ENCODE peak calls at places on chromosome 15, in eight cellular contexts. One of them, this sample, is unnamed.

GRCh38 chr15:79171320-79172031 is 80.9 kb upstream of the RASGRF1 start:
- DNase-seq in breast epithelium: no peak
- DNase-seq in natural killer cell: no peak
- DNase-seq in cardiac muscle cell: no peak
- DNase-seq in progenitor cell of endocrine pancreas: no peak
- DNase-seq in spleen: no peak
- DNase-seq in dorsolateral prefrontal cortex: no peak
- DNase-seq in GM12865: no peak
- DNase-seq in this sample: no peak

GRCh38 chr15:56640127-56640526 is 93.2 kb downstream of the ZNF280D start:
- DNase-seq in breast epithelium: no peak
- DNase-seq in natural killer cell: no peak
- DNase-seq in cardiac muscle cell: no peak
- DNase-seq in progenitor cell of endocrine pancreas: no peak
- DNase-seq in spleen: no peak
- DNase-seq in dorsolateral prefrontal cortex: no peak
- DNase-seq in GM12865: no peak
- DNase-seq in this sample: no peak

GRCh38 chr15:43317566-43318184 is 12.7 kb downstream of the LCMT2 start:
- DNase-seq in breast epithelium: no peak
- DNase-seq in natural killer cell: no peak
- DNase-seq in cardiac muscle cell: no peak
- DNase-seq in progenitor cell of endocrine pancreas: no peak
- DNase-seq in spleen: no peak
- DNase-seq in dorsolateral prefrontal cortex: no peak
- DNase-seq in GM12865: no peak
- DNase-seq in this sample: no peak

GRCh38 chr15:48566669-48567068 is 78.8 kb downstream of the FBN1 start:
- DNase-seq in breast epithelium: no peak
- DNase-seq in natural killer cell: no peak
- DNase-seq in cardiac muscle cell: peak
- DNase-seq in progenitor cell of endocrine pancreas: no peak
- DNase-seq in spleen: no peak
- DNase-seq in dorsolateral prefrontal cortex: no peak
- DNase-seq in GM12865: no peak
- DNase-seq in this sample: no peak

GRCh38 chr15:80660114-80660513 is 35.0 kb upstream of the ABHD17C start:
- DNase-seq in breast epithelium: no peak
- DNase-seq in natural killer cell: no peak
- DNase-seq in cardiac muscle cell: peak
- DNase-seq in progenitor cell of endocrine pancreas: peak
- DNase-seq in spleen: no peak
- DNase-seq in dorsolateral prefrontal cortex: no peak
- DNase-seq in GM12865: no peak
- DNase-seq in this sample: no peak

GRCh38 chr15:46277994-46278885 is 643.4 kb downstream of the SQOR start:
- DNase-seq in breast epithelium: no peak
- DNase-seq in natural killer cell: no peak
- DNase-seq in cardiac muscle cell: no peak
- DNase-seq in progenitor cell of endocrine pancreas: no peak
- DNase-seq in spleen: no peak
- DNase-seq in dorsolateral prefrontal cortex: no peak
- DNase-seq in GM12865: no peak
- DNase-seq in this sample: no peak

GRCh38 chr15:74123131-74123429 is 7.3 kb upstream of the ISLR2 start:
- DNase-seq in breast epithelium: no peak
- DNase-seq in natural killer cell: no peak
- DNase-seq in cardiac muscle cell: no peak
- DNase-seq in progenitor cell of endocrine pancreas: no peak
- DNase-seq in spleen: peak
- DNase-seq in dorsolateral prefrontal cortex: no peak
- DNase-seq in GM12865: no peak
- DNase-seq in this sample: no peak

GRCh38 chr15:25737218-25737643 is 125.9 kb downstream of the ATP10A start:
- DNase-seq in breast epithelium: no peak
- DNase-seq in natural killer cell: no peak
- DNase-seq in cardiac muscle cell: no peak
- DNase-seq in progenitor cell of endocrine pancreas: no peak
- DNase-seq in spleen: no peak
- DNase-seq in dorsolateral prefrontal cortex: no peak
- DNase-seq in GM12865: no peak
- DNase-seq in this sample: no peak

GRCh38 chr15:51917493-51917892 is 54.1 kb downstream of the LEO1 start:
- DNase-seq in breast epithelium: no peak
- DNase-seq in natural killer cell: no peak
- DNase-seq in cardiac muscle cell: peak
- DNase-seq in progenitor cell of endocrine pancreas: no peak
- DNase-seq in spleen: no peak
- DNase-seq in dorsolateral prefrontal cortex: no peak
- DNase-seq in GM12865: peak
- DNase-seq in this sample: no peak

GRCh38 chr15:60932051-60932915 is 296.8 kb downstream of the RORA start:
- DNase-seq in breast epithelium: no peak
- DNase-seq in natural killer cell: no peak
- DNase-seq in cardiac muscle cell: peak
- DNase-seq in progenitor cell of endocrine pancreas: no peak
- DNase-seq in spleen: no peak
- DNase-seq in dorsolateral prefrontal cortex: no peak
- DNase-seq in GM12865: peak
- DNase-seq in this sample: no peak

GRCh38 chr15:75814794-75815193 is 28.5 kb upstream of the UBE2Q2 start:
- DNase-seq in breast epithelium: no peak
- DNase-seq in natural killer cell: no peak
- DNase-seq in cardiac muscle cell: no peak
- DNase-seq in progenitor cell of endocrine pancreas: no peak
- DNase-seq in spleen: no peak
- DNase-seq in dorsolateral prefrontal cortex: no peak
- DNase-seq in GM12865: no peak
- DNase-seq in this sample: no peak

GRCh38 chr15:75811616-75812015 is 31.6 kb upstream of the UBE2Q2 start:
- DNase-seq in breast epithelium: no peak
- DNase-seq in natural killer cell: no peak
- DNase-seq in cardiac muscle cell: no peak
- DNase-seq in progenitor cell of endocrine pancreas: no peak
- DNase-seq in spleen: no peak
- DNase-seq in dorsolateral prefrontal cortex: no peak
- DNase-seq in GM12865: no peak
- DNase-seq in this sample: no peak

GRCh38 chr15:75810874-75811498 is 32.3 kb upstream of the UBE2Q2 start:
- DNase-seq in breast epithelium: no peak
- DNase-seq in natural killer cell: no peak
- DNase-seq in cardiac muscle cell: no peak
- DNase-seq in progenitor cell of endocrine pancreas: no peak
- DNase-seq in spleen: no peak
- DNase-seq in dorsolateral prefrontal cortex: no peak
- DNase-seq in GM12865: no peak
- DNase-seq in this sample: no peak

GRCh38 chr15:75808563-75808962 is 34.7 kb upstream of the UBE2Q2 start:
- DNase-seq in breast epithelium: no peak
- DNase-seq in natural killer cell: no peak
- DNase-seq in cardiac muscle cell: no peak
- DNase-seq in progenitor cell of endocrine pancreas: no peak
- DNase-seq in spleen: no peak
- DNase-seq in dorsolateral prefrontal cortex: no peak
- DNase-seq in GM12865: no peak
- DNase-seq in this sample: no peak

DNA sequence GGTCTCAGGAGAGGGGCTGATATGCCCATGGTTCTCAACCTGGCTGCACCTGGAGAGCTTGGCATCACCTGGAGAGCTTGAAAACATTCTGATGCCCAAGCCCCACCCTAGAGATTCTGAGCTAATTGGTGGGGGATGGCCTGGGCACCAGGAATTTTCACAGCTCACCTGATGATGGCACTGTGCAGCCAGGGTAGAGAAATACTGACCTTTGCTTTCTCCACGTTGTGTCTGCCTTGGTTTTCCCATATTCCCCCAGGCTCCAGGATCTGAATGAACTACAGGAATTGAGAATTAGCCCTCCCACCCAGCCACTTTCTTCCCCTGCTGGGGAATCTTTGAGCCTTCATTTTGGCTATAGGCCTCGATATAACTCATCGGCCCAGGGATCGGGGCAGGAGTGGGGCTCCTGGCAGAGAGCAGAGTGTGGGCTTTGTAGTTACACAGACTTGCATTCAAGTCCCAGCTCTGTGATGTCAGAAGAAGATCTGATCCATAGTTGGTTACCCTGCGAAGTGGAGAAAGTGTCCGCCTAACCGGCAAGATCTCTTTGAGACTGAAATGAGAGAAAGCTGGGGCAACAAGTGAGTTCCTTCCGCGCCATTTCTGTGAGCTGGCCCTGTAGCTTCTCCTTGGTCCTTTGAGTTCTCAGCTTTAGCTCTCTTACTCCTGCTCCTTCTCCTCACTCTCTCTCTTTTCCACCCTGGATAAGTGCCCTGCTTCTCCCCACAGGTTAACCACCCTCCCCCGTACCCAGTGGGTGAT is 33.1 kb upstream of the UBE2Q2 start:
- DNase-seq in breast epithelium: no peak
- DNase-seq in natural killer cell: no peak
- DNase-seq in cardiac muscle cell: peak
- DNase-seq in progenitor cell of endocrine pancreas: no peak
- DNase-seq in spleen: no peak
- DNase-seq in dorsolateral prefrontal cortex: no peak
- DNase-seq in GM12865: peak
- DNase-seq in this sample: peak
- TF ChIP-seq CTCF in breast epithelium: no peak
- TF ChIP-seq CTCF in natural killer cell: no peak
- TF ChIP-seq CTCF in cardiac muscle cell: peak
- TF ChIP-seq CTCF in progenitor cell of endocrine pancreas: peak
- TF ChIP-seq CTCF in spleen: peak
- TF ChIP-seq CTCF in dorsolateral prefrontal cortex: peak
- TF ChIP-seq CTCF in GM12865: peak
- TF ChIP-seq CTCF in this sample: peak

GRCh38 chr15:59616390-59616789 is 4.8 kb downstream of the GCNT3 start:
- DNase-seq in breast epithelium: no peak
- DNase-seq in natural killer cell: no peak
- DNase-seq in cardiac muscle cell: no peak
- DNase-seq in progenitor cell of endocrine pancreas: no peak
- DNase-seq in spleen: no peak
- DNase-seq in dorsolateral prefrontal cortex: no peak
- DNase-seq in GM12865: no peak
- DNase-seq in this sample: no peak

GRCh38 chr15:59622289-59622688 is 10.7 kb downstream of the GCNT3 start:
- DNase-seq in breast epithelium: no peak
- DNase-seq in natural killer cell: no peak
- DNase-seq in cardiac muscle cell: peak
- DNase-seq in progenitor cell of endocrine pancreas: peak
- DNase-seq in spleen: peak
- DNase-seq in dorsolateral prefrontal cortex: no peak
- DNase-seq in GM12865: peak
- DNase-seq in this sample: no peak
- TF ChIP-seq CTCF in breast epithelium: no peak
- TF ChIP-seq CTCF in natural killer cell: no peak
- TF ChIP-seq CTCF in cardiac muscle cell: peak
- TF ChIP-seq CTCF in progenitor cell of endocrine pancreas: peak
- TF ChIP-seq CTCF in spleen: peak
- TF ChIP-seq CTCF in dorsolateral prefrontal cortex: no peak
- TF ChIP-seq CTCF in GM12865: peak
- TF ChIP-seq CTCF in this sample: peak

GRCh38 chr15:92324036-92324963 is 69.4 kb upstream of the ST8SIA2 start:
- DNase-seq in breast epithelium: no peak
- DNase-seq in natural killer cell: no peak
- DNase-seq in cardiac muscle cell: no peak
- DNase-seq in progenitor cell of endocrine pancreas: no peak
- DNase-seq in spleen: no peak
- DNase-seq in dorsolateral prefrontal cortex: no peak
- DNase-seq in GM12865: no peak
- DNase-seq in this sample: no peak

GRCh38 chr15:92322566-92323355 is 70.9 kb upstream of the ST8SIA2 start:
- DNase-seq in breast epithelium: no peak
- DNase-seq in natural killer cell: no peak
- DNase-seq in cardiac muscle cell: no peak
- DNase-seq in progenitor cell of endocrine pancreas: no peak
- DNase-seq in spleen: no peak
- DNase-seq in dorsolateral prefrontal cortex: no peak
- DNase-seq in GM12865: no peak
- DNase-seq in this sample: no peak

GRCh38 chr15:92326236-92326635 is 67.4 kb upstream of the ST8SIA2 start:
- DNase-seq in breast epithelium: no peak
- DNase-seq in natural killer cell: no peak
- DNase-seq in cardiac muscle cell: no peak
- DNase-seq in progenitor cell of endocrine pancreas: no peak
- DNase-seq in spleen: no peak
- DNase-seq in dorsolateral prefrontal cortex: no peak
- DNase-seq in GM12865: no peak
- DNase-seq in this sample: no peak

GRCh38 chr15:92327033-92327432 is 66.6 kb upstream of the ST8SIA2 start:
- DNase-seq in breast epithelium: no peak
- DNase-seq in natural killer cell: no peak
- DNase-seq in cardiac muscle cell: no peak
- DNase-seq in progenitor cell of endocrine pancreas: no peak
- DNase-seq in spleen: no peak
- DNase-seq in dorsolateral prefrontal cortex: no peak
- DNase-seq in GM12865: no peak
- DNase-seq in this sample: no peak

DNA sequence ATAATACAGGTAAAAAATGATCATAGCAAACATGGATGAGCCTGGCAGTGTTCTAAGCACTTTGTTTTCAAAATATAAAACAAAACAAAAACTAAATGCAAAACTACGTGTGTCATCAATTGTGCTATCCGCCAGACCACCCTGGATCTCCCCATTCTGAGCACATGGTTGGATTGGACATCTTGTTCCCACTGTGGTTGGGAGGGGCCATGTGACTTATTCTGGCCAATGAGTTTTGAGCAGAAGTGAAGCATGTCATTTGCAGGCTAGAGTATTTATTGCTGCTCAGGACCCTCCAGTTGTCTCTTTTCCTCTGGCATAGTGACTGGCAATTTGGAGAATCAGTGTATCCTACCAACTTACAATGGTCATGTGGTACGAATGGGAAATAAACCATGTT is 70.2 kb upstream of the ST8SIA2 start:
- DNase-seq in breast epithelium: no peak
- DNase-seq in natural killer cell: no peak
- DNase-seq in cardiac muscle cell: no peak
- DNase-seq in progenitor cell of endocrine pancreas: no peak
- DNase-seq in spleen: no peak
- DNase-seq in dorsolateral prefrontal cortex: no peak
- DNase-seq in GM12865: no peak
- DNase-seq in this sample: no peak
- TF ChIP-seq CTCF in breast epithelium: no peak
- TF ChIP-seq CTCF in natural killer cell: no peak
- TF ChIP-seq CTCF in cardiac muscle cell: no peak
- TF ChIP-seq CTCF in progenitor cell of endocrine pancreas: no peak
- TF ChIP-seq CTCF in spleen: no peak
- TF ChIP-seq CTCF in dorsolateral prefrontal cortex: no peak
- TF ChIP-seq CTCF in GM12865: no peak
- TF ChIP-seq CTCF in this sample: no peak

DNA sequence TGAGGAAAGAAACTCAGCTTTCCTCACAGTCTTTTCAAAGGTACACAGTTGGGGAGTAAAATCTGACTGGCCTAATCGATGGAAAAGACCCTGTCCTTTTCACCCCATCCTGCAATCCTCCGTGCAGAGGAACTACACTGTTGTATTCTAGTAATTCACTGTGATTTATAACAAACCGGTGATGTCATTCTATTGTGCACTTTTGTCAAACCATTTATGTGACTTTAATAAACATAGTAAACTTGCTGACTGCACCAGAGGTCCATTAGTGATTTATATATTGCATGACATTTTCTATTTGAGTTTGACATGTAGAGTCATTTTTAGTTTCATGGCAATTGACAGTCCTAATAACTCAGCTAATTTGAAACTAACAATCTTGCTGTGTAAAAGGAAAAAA is 17.9 kb downstream of the FEM1B start:
- DNase-seq in breast epithelium: no peak
- DNase-seq in natural killer cell: no peak
- DNase-seq in cardiac muscle cell: no peak
- DNase-seq in progenitor cell of endocrine pancreas: no peak
- DNase-seq in spleen: no peak
- DNase-seq in dorsolateral prefrontal cortex: no peak
- DNase-seq in GM12865: no peak
- DNase-seq in this sample: no peak
- TF ChIP-seq CTCF in breast epithelium: no peak
- TF ChIP-seq CTCF in natural killer cell: no peak
- TF ChIP-seq CTCF in cardiac muscle cell: no peak
- TF ChIP-seq CTCF in progenitor cell of endocrine pancreas: no peak
- TF ChIP-seq CTCF in spleen: no peak
- TF ChIP-seq CTCF in dorsolateral prefrontal cortex: no peak
- TF ChIP-seq CTCF in GM12865: no peak
- TF ChIP-seq CTCF in this sample: no peak